ENCODE peak calls at places on chromosomes 3 and 15, in six cellular contexts. P is fibroblast of the aortic adventitia; U is CD4-positive, CD25-positive, alpha-beta regulatory T cell; M is HFF-Myc; I is astrocyte of the cerebellum; F is AG04450. L is an unnamed sample.

GRCh38 chr3:111071257-111072015 is at the start of gene NECTIN3:
- DNase-seq in P (peak), U (peak), M (peak), I (peak), F (peak), L (peak)

GRCh38 chr3:122021811-122022401 is at the start of gene ILDR1:
- DNase-seq in P (no peak), U (no peak), M (no peak), I (no peak), F (no peak), L (no peak)

GRCh38 chr3:17227472-17227871 is 342.7 kb downstream of the PLCL2 start:
- DNase-seq in P (no peak), U (no peak), M (no peak), I (no peak), F (no peak), L (no peak)

GRCh38 chr15:70086636-70087035 is 11.1 kb downstream of the TLE3 start:
- DNase-seq in P (no peak), U (no peak), M (no peak), I (no peak), F (no peak), L (no peak)

GRCh38 chr3:15220056-15220455 is 14.0 kb downstream of the CAPN7 start:
- DNase-seq in P (no peak), U (no peak), M (no peak), I (no peak), F (no peak), L (no peak)

GRCh38 chr3:125440559-125440955 is 65.4 kb upstream of the ZNF148 start:
- DNase-seq in P (no peak), U (no peak), M (no peak), I (no peak), F (no peak), L (no peak)

GRCh38 chr15:69232144-69232543 is 66.6 kb upstream of the PAQR5 start:
- DNase-seq in P (no peak), U (no peak), M (no peak), I (no peak), F (no peak), L (peak)

GRCh38 chr3:153462550-153462949 is 300.5 kb downstream of the RAP2B start:
- DNase-seq in P (no peak), U (no peak), M (no peak), I (no peak), F (no peak), L (no peak)

GRCh38 chr3:18232317-18232716 is 192.8 kb downstream of the SATB1 start:
- DNase-seq in P (no peak), U (no peak), M (no peak), I (no peak), F (no peak), L (no peak)

GRCh38 chr15:70197945-70198361 is 100.2 kb upstream of the TLE3 start:
- DNase-seq in P (no peak), U (no peak), M (no peak), I (no peak), F (no peak), L (no peak)

GRCh38 chr3:98735296-98735695 is 27.8 kb upstream of the ST3GAL6 start:
- DNase-seq in P (no peak), U (no peak), M (no peak), I (no peak), F (no peak), L (no peak)
- H3K4me3 ChIP-seq in P (no peak), U (no peak), M (no peak), I (no peak), F (no peak), L (peak)

GRCh38 chr3:181713300-181713647 is 1.5 kb downstream of the SOX2 start:
- DNase-seq in P (no peak), U (no peak), M (no peak), I (no peak), F (no peak), L (no peak)

GRCh38 chr3:181711325-181712135 is at the start of gene SOX2:
- DNase-seq in P (peak), U (no peak), M (no peak), I (peak), F (no peak), L (peak)

GRCh38 chr3:181713673-181714270 is 2.0 kb downstream of the SOX2 start:
- DNase-seq in P (no peak), U (no peak), M (no peak), I (no peak), F (no peak), L (no peak)

GRCh38 chr3:181712190-181712504 is 422 bp downstream of the SOX2 start:
- DNase-seq in P (no peak), U (no peak), M (no peak), I (no peak), F (no peak), L (no peak)

DNA sequence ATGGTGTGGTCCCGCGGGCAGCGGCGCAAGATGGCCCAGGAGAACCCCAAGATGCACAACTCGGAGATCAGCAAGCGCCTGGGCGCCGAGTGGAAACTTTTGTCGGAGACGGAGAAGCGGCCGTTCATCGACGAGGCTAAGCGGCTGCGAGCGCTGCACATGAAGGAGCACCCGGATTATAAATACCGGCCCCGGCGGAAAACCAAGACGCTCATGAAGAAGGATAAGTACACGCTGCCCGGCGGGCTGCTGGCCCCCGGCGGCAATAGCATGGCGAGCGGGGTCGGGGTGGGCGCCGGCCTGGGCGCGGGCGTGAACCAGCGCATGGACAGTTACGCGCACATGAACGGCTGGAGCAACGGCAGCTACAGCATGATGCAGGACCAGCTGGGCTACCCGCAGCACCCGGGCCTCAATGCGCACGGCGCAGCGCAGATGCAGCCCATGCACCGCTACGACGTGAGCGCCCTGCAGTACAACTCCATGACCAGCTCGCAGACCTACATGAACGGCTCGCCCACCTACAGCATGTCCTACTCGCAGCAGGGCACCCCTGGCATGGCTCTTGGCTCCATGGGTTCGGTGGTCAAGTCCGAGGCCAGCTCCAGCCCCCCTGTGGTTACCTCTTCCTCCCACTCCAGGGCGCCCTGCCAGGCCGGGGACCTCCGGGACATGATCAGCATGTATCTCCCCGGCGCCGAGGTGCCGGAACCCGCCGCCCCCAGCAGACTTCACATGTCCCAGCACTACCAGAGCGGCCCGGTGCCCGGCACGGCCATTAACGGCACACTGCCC is 977 bp downstream of the SOX2 start:
- DNase-seq in P (no peak), U (no peak), M (no peak), I (no peak), F (no peak), L (no peak)
- H3K4me3 ChIP-seq in P (no peak), U (no peak), M (no peak), I (peak), F (peak), L (no peak)

GRCh38 chr3:38622336-38622735 is 27.2 kb downstream of the SCN5A start:
- DNase-seq in P (no peak), U (no peak), M (no peak), I (no peak), F (no peak), L (no peak)

GRCh38 chr3:38627956-38628355 is 21.5 kb downstream of the SCN5A start:
- DNase-seq in P (no peak), U (no peak), M (no peak), I (no peak), F (no peak), L (peak)

GRCh38 chr3:38628835-38629234 is 20.7 kb downstream of the SCN5A start:
- DNase-seq in P (no peak), U (no peak), M (no peak), I (no peak), F (no peak), L (no peak)

GRCh38 chr3:38623539-38623938 is 25.9 kb downstream of the SCN5A start:
- DNase-seq in P (no peak), U (no peak), M (no peak), I (no peak), F (no peak), L (no peak)

DNA sequence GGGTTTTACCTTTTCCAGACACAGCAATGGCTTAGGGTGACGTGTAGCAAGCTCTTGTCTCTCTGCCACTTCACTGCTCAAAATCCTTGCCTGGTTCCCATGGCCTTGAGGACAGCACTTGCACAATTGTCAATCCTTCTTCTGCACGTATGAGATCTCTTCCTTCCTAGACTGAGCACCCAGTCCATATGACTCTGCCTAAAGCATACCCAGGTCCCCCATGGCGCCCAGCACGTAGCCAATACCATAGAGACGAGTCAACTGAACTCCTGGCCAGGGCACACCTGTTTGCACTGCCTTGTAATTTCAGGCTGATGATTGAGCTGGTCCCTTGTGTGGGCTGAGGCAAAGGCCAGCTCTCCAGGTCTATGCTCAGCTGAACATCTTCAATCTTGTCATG is 23.3 kb downstream of the SCN5A start:
- DNase-seq in P (no peak), U (no peak), M (no peak), I (no peak), F (no peak), L (no peak)
- H3K4me3 ChIP-seq in P (no peak), U (no peak), M (no peak), I (no peak), F (no peak), L (no peak)

DNA sequence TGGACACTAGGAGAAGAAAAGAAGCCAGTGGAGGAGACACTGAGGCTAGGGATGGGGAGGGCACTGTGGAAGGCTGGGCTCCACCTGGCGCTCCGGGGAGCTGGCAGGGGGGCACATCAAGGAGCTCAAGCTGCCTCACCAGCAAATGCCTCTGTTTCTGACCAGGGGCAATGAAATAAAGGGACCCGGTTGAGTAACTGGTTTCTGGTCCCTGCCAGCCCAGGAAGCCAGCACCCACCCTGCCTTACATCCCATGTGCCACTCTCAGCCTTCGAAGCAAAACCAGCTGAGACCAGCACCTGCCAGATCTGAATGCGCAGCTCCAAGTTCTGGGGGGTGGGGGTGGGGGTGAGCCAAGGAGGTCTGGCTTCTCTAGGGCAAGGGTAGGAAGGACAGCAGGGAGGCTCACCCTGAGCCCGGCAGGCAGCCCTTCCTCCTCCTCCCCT is 359 bp upstream of the PAK6 start:
- DNase-seq in P (no peak), U (no peak), M (no peak), I (no peak), F (no peak), L (no peak)
- H3K4me3 ChIP-seq in P (peak), U (no peak), M (peak), I (peak), F (peak), L (peak)

GRCh38 chr3:173819368-173819767 is 421.8 kb downstream of the NLGN1 start:
- DNase-seq in P (no peak), U (no peak), M (no peak), I (no peak), F (no peak), L (no peak)

DNA sequence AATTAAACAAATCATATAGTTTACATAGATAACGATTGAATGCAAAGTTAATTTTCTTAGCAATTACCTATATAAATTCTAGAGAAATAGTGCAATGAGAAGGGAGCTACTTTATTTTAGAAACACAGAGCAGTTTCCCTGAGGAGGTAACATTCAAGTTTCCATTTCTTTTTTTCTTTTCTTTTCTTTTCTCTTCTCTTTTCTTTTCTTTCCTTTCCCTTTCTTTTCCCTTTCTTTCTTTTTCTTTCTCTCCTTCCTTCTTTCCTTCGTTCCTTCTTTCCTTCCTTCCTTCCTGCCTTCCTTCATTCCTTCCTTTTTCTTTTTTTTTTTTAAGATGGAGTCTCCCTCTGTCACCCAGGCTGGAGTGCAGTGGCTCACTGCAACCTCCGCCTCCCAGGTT is 417.3 kb downstream of the NLGN1 start:
- DNase-seq in P (no peak), U (no peak), M (no peak), I (no peak), F (no peak), L (no peak)
- H3K4me3 ChIP-seq in P (no peak), U (no peak), M (no peak), I (no peak), F (no peak), L (no peak)

GRCh38 chr3:133868758-133869429 is 26.8 kb downstream of the RAB6B start:
- DNase-seq in P (no peak), U (no peak), M (no peak), I (no peak), F (no peak), L (no peak)

GRCh38 chr3:133869601-133870000 is 26.1 kb downstream of the RAB6B start:
- DNase-seq in P (no peak), U (no peak), M (no peak), I (no peak), F (no peak), L (no peak)

GRCh38 chr3:133872161-133872560 is 23.5 kb downstream of the RAB6B start:
- DNase-seq in P (no peak), U (no peak), M (no peak), I (no peak), F (no peak), L (no peak)

GRCh38 chr3:133871368-133872090 is 24.2 kb downstream of the RAB6B start:
- DNase-seq in P (no peak), U (no peak), M (no peak), I (no peak), F (no peak), L (no peak)

DNA sequence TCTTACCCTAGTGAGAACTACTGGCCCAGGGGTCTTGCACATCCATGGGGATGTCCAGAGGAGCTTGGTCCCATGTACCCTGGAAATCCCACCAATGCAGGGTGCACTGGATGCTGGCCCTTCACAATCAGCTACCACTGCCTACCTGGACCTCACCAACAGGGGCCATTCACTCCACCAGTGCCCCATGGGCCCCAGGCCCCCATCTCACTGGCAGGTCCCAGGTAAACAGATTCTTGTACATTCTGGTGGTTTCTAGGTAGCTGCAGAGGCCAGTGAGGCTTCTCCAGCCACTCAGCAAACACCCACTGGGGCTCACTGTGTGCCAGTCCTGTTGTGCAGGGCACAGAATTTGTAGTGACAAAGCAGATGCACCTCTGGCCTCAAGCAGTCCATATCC is 24.9 kb downstream of the RAB6B start:
- DNase-seq in P (no peak), U (no peak), M (no peak), I (no peak), F (no peak), L (no peak)
- H3K4me3 ChIP-seq in P (no peak), U (no peak), M (no peak), I (no peak), F (no peak), L (no peak)

DNA sequence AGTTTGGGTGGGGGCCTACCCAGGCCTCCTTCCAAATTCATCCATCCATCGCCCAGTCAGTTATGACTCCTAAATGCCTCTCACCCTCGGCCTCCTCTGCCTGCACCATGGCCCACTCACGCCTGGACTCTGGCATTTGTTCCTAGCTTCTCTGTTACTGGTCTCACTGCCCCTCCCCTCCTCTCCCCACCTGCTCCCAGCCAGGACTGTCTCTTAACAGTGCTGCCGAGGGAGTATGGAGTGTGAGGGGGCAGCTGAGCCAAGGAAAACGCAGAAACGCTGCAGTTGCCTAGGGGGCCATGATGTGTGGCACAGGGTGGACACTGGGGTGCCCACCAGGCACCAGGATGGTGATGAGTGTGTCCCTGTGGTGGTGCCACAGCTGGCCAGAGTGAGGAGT is 3.1 kb downstream of the RCCD1 start:
- DNase-seq in P (no peak), U (no peak), M (no peak), I (no peak), F (no peak), L (no peak)
- H3K4me3 ChIP-seq in P (peak), U (no peak), M (peak), I (peak), F (peak), L (no peak)

DNA sequence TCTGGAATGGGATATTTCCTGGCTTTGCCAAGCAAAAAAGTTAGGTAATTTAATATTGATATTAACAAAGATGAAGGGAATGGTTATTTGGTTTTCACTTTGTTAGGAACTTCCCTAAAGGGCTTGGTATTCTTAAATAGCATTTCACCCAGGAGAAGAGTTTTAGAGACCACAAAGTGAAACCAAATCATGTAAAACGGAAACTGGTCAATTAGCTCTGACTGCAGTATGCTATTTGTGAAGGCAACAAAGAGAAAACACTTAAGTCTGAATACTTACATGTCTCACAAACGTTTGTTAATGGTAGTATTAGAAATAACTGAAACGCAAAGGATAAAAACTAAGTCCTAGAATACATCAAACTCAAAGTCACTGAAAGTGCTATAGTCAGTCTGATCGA is 32.4 kb upstream of the SETMAR start:
- DNase-seq in P (no peak), U (no peak), M (no peak), I (no peak), F (no peak), L (no peak)
- H3K4me3 ChIP-seq in P (no peak), U (no peak), M (no peak), I (no peak), F (no peak), L (no peak)

L was measured in fibroblast of pulmonary artery.